ENCODE peak calls at places on chromosomes 11 and 22, in six cellular contexts. One of them, this sample, is unnamed.

GRCh38 chr22:29704528-29705285 is 15.1 kb upstream of the CABP7 start:
- DNase-seq in stromal cell of bone marrow: peak; percentile 16
- DNase-seq in GOT3: no peak
- DNase-seq in lower lobe of right lung: no peak
- DNase-seq in CD4-positive, CD25-positive, alpha-beta regulatory T cell: no peak
- DNase-seq in stimulated activated CD4-positive, alpha-beta T cell treated with anti-CD3 and anti-CD28 coated beads, Interleukin-15, amount 100 ng/mL, for 1 hour: no peak
- DNase-seq in this sample: no peak

GRCh38 chr11:4464216-4465159 is 15.4 kb downstream of the OR52K2 start:
- DNase-seq in stromal cell of bone marrow: no peak
- DNase-seq in GOT3: no peak
- DNase-seq in lower lobe of right lung: no peak
- DNase-seq in CD4-positive, CD25-positive, alpha-beta regulatory T cell: peak; percentile 18
- DNase-seq in stimulated activated CD4-positive, alpha-beta T cell treated with anti-CD3 and anti-CD28 coated beads, Interleukin-15, amount 100 ng/mL, for 1 hour: no peak
- DNase-seq in this sample: no peak

GRCh38 chr11:61509058-61510029 is 795 bp downstream of the LRRC10B start:
- DNase-seq in stromal cell of bone marrow: peak; percentile 36
- DNase-seq in GOT3: no peak
- DNase-seq in lower lobe of right lung: peak; percentile 76
- DNase-seq in CD4-positive, CD25-positive, alpha-beta regulatory T cell: peak; percentile 87
- DNase-seq in stimulated activated CD4-positive, alpha-beta T cell treated with anti-CD3 and anti-CD28 coated beads, Interleukin-15, amount 100 ng/mL, for 1 hour: peak; percentile 50
- DNase-seq in this sample: peak; percentile 89

GRCh38 chr11:6608011-6608410 is 4.0 kb downstream of the TAF10 start:
- DNase-seq in stromal cell of bone marrow: no peak
- DNase-seq in GOT3: no peak
- DNase-seq in lower lobe of right lung: no peak
- DNase-seq in CD4-positive, CD25-positive, alpha-beta regulatory T cell: no peak
- DNase-seq in stimulated activated CD4-positive, alpha-beta T cell treated with anti-CD3 and anti-CD28 coated beads, Interleukin-15, amount 100 ng/mL, for 1 hour: no peak
- DNase-seq in this sample: peak; percentile 75

GRCh38 chr11:61682093-61682732 is 2.0 kb downstream of the DAGLA start:
- DNase-seq in stromal cell of bone marrow: no peak
- DNase-seq in GOT3: no peak
- DNase-seq in lower lobe of right lung: no peak
- DNase-seq in CD4-positive, CD25-positive, alpha-beta regulatory T cell: no peak
- DNase-seq in stimulated activated CD4-positive, alpha-beta T cell treated with anti-CD3 and anti-CD28 coated beads, Interleukin-15, amount 100 ng/mL, for 1 hour: no peak
- DNase-seq in this sample: no peak

GRCh38 chr11:1983601-1983961 is 14.1 kb downstream of the H19 start:
- DNase-seq in stromal cell of bone marrow: no peak
- DNase-seq in GOT3: no peak
- DNase-seq in lower lobe of right lung: peak; percentile 10
- DNase-seq in CD4-positive, CD25-positive, alpha-beta regulatory T cell: no peak
- DNase-seq in stimulated activated CD4-positive, alpha-beta T cell treated with anti-CD3 and anti-CD28 coated beads, Interleukin-15, amount 100 ng/mL, for 1 hour: no peak
- DNase-seq in this sample: no peak

GRCh38 chr11:35677904-35678303 is 15.3 kb downstream of the TRIM44 start:
- DNase-seq in stromal cell of bone marrow: no peak
- DNase-seq in GOT3: no peak
- DNase-seq in lower lobe of right lung: no peak
- DNase-seq in CD4-positive, CD25-positive, alpha-beta regulatory T cell: no peak
- DNase-seq in stimulated activated CD4-positive, alpha-beta T cell treated with anti-CD3 and anti-CD28 coated beads, Interleukin-15, amount 100 ng/mL, for 1 hour: no peak
- DNase-seq in this sample: no peak

GRCh38 chr11:62108017-62108750 is 15.6 kb upstream of the INCENP start:
- DNase-seq in stromal cell of bone marrow: peak; percentile 54
- DNase-seq in GOT3: no peak
- DNase-seq in lower lobe of right lung: no peak
- DNase-seq in CD4-positive, CD25-positive, alpha-beta regulatory T cell: peak; percentile 73
- DNase-seq in stimulated activated CD4-positive, alpha-beta T cell treated with anti-CD3 and anti-CD28 coated beads, Interleukin-15, amount 100 ng/mL, for 1 hour: no peak
- DNase-seq in this sample: peak; percentile 58

GRCh38 chr22:46754110-46754799 is 8.2 kb upstream of the TBC1D22A start:
- DNase-seq in stromal cell of bone marrow: peak; percentile 95
- DNase-seq in GOT3: peak; percentile 84
- DNase-seq in lower lobe of right lung: peak; percentile 90
- DNase-seq in CD4-positive, CD25-positive, alpha-beta regulatory T cell: no peak
- DNase-seq in stimulated activated CD4-positive, alpha-beta T cell treated with anti-CD3 and anti-CD28 coated beads, Interleukin-15, amount 100 ng/mL, for 1 hour: no peak
- DNase-seq in this sample: peak; percentile 84

GRCh38 chr22:30859714-30860095 is 108.9 kb downstream of the MORC2 start:
- DNase-seq in stromal cell of bone marrow: no peak
- DNase-seq in GOT3: no peak
- DNase-seq in lower lobe of right lung: no peak
- DNase-seq in CD4-positive, CD25-positive, alpha-beta regulatory T cell: no peak
- DNase-seq in stimulated activated CD4-positive, alpha-beta T cell treated with anti-CD3 and anti-CD28 coated beads, Interleukin-15, amount 100 ng/mL, for 1 hour: no peak
- DNase-seq in this sample: no peak

GRCh38 chr22:22927196-22927887 is 39.7 kb downstream of the IGLL5 start:
- DNase-seq in stromal cell of bone marrow: no peak
- DNase-seq in GOT3: no peak
- DNase-seq in lower lobe of right lung: no peak
- DNase-seq in CD4-positive, CD25-positive, alpha-beta regulatory T cell: no peak
- DNase-seq in stimulated activated CD4-positive, alpha-beta T cell treated with anti-CD3 and anti-CD28 coated beads, Interleukin-15, amount 100 ng/mL, for 1 hour: no peak
- DNase-seq in this sample: peak; percentile 3

GRCh38 chr11:79439430-79439892 is 1.4 kb downstream of the TENM4 start:
- DNase-seq in stromal cell of bone marrow: no peak
- DNase-seq in GOT3: no peak
- DNase-seq in lower lobe of right lung: no peak
- DNase-seq in CD4-positive, CD25-positive, alpha-beta regulatory T cell: no peak
- DNase-seq in stimulated activated CD4-positive, alpha-beta T cell treated with anti-CD3 and anti-CD28 coated beads, Interleukin-15, amount 100 ng/mL, for 1 hour: no peak
- DNase-seq in this sample: no peak

GRCh38 chr11:16791494-16791961 is 53.1 kb downstream of the C11orf58 start:
- DNase-seq in stromal cell of bone marrow: peak; percentile 91
- DNase-seq in GOT3: no peak
- DNase-seq in lower lobe of right lung: peak; percentile 68
- DNase-seq in CD4-positive, CD25-positive, alpha-beta regulatory T cell: no peak
- DNase-seq in stimulated activated CD4-positive, alpha-beta T cell treated with anti-CD3 and anti-CD28 coated beads, Interleukin-15, amount 100 ng/mL, for 1 hour: no peak
- DNase-seq in this sample: peak; percentile 67

GRCh38 chr11:61543606-61544306 is 35.2 kb downstream of the LRRC10B start:
- DNase-seq in stromal cell of bone marrow: peak; percentile 86
- DNase-seq in GOT3: peak; percentile 47
- DNase-seq in lower lobe of right lung: no peak
- DNase-seq in CD4-positive, CD25-positive, alpha-beta regulatory T cell: no peak
- DNase-seq in stimulated activated CD4-positive, alpha-beta T cell treated with anti-CD3 and anti-CD28 coated beads, Interleukin-15, amount 100 ng/mL, for 1 hour: no peak
- DNase-seq in this sample: no peak

GRCh38 chr22:36327922-36328551 is 59.7 kb downstream of the MYH9 start:
- DNase-seq in stromal cell of bone marrow: no peak
- DNase-seq in GOT3: no peak
- DNase-seq in lower lobe of right lung: no peak
- DNase-seq in CD4-positive, CD25-positive, alpha-beta regulatory T cell: no peak
- DNase-seq in stimulated activated CD4-positive, alpha-beta T cell treated with anti-CD3 and anti-CD28 coated beads, Interleukin-15, amount 100 ng/mL, for 1 hour: no peak
- DNase-seq in this sample: no peak

GRCh38 chr11:35856756-35857155 is 87.1 kb upstream of the LDLRAD3 start:
- DNase-seq in stromal cell of bone marrow: no peak
- DNase-seq in GOT3: no peak
- DNase-seq in lower lobe of right lung: no peak
- DNase-seq in CD4-positive, CD25-positive, alpha-beta regulatory T cell: no peak
- DNase-seq in stimulated activated CD4-positive, alpha-beta T cell treated with anti-CD3 and anti-CD28 coated beads, Interleukin-15, amount 100 ng/mL, for 1 hour: no peak
- DNase-seq in this sample: no peak

GRCh38 chr11:111370902-111371578 is 8.0 kb downstream of the POU2AF1 start:
- DNase-seq in stromal cell of bone marrow: no peak
- DNase-seq in GOT3: no peak
- DNase-seq in lower lobe of right lung: no peak
- DNase-seq in CD4-positive, CD25-positive, alpha-beta regulatory T cell: peak; percentile 18
- DNase-seq in stimulated activated CD4-positive, alpha-beta T cell treated with anti-CD3 and anti-CD28 coated beads, Interleukin-15, amount 100 ng/mL, for 1 hour: no peak
- DNase-seq in this sample: no peak

GRCh38 chr11:6705905-6706535 is 22.9 kb upstream of the MRPL17 start:
- DNase-seq in stromal cell of bone marrow: peak; percentile 48
- DNase-seq in GOT3: no peak
- DNase-seq in lower lobe of right lung: no peak
- DNase-seq in CD4-positive, CD25-positive, alpha-beta regulatory T cell: peak; percentile 47
- DNase-seq in stimulated activated CD4-positive, alpha-beta T cell treated with anti-CD3 and anti-CD28 coated beads, Interleukin-15, amount 100 ng/mL, for 1 hour: no peak
- DNase-seq in this sample: peak; percentile 49

GRCh38 chr22:49668402-49668801 is 159.3 kb downstream of the BRD1 start:
- DNase-seq in stromal cell of bone marrow: no peak
- DNase-seq in GOT3: no peak
- DNase-seq in lower lobe of right lung: peak; percentile 38
- DNase-seq in CD4-positive, CD25-positive, alpha-beta regulatory T cell: no peak
- DNase-seq in stimulated activated CD4-positive, alpha-beta T cell treated with anti-CD3 and anti-CD28 coated beads, Interleukin-15, amount 100 ng/mL, for 1 hour: no peak
- DNase-seq in this sample: no peak

GRCh38 chr11:64044730-64045386 is 9.1 kb downstream of the FLRT1 start:
- DNase-seq in stromal cell of bone marrow: no peak
- DNase-seq in GOT3: no peak
- DNase-seq in lower lobe of right lung: no peak
- DNase-seq in CD4-positive, CD25-positive, alpha-beta regulatory T cell: no peak
- DNase-seq in stimulated activated CD4-positive, alpha-beta T cell treated with anti-CD3 and anti-CD28 coated beads, Interleukin-15, amount 100 ng/mL, for 1 hour: no peak
- DNase-seq in this sample: no peak

GRCh38 chr11:64358907-64359711 is at the start of gene RPS6KA4:
- DNase-seq in stromal cell of bone marrow: no peak
- DNase-seq in GOT3: no peak
- DNase-seq in lower lobe of right lung: peak; percentile 74
- DNase-seq in CD4-positive, CD25-positive, alpha-beta regulatory T cell: peak; percentile 66
- DNase-seq in stimulated activated CD4-positive, alpha-beta T cell treated with anti-CD3 and anti-CD28 coated beads, Interleukin-15, amount 100 ng/mL, for 1 hour: peak; percentile 52
- DNase-seq in this sample: peak; percentile 91

GRCh38 chr11:117443269-117444186 is 115.9 kb downstream of the CEP164 start:
- DNase-seq in stromal cell of bone marrow: no peak
- DNase-seq in GOT3: no peak
- DNase-seq in lower lobe of right lung: no peak
- DNase-seq in CD4-positive, CD25-positive, alpha-beta regulatory T cell: no peak
- DNase-seq in stimulated activated CD4-positive, alpha-beta T cell treated with anti-CD3 and anti-CD28 coated beads, Interleukin-15, amount 100 ng/mL, for 1 hour: no peak
- DNase-seq in this sample: peak; percentile 74

GRCh38 chr11:111730871-111731591 is 35.2 kb downstream of the PPP2R1B start:
- DNase-seq in stromal cell of bone marrow: peak; percentile 43
- DNase-seq in GOT3: no peak
- DNase-seq in lower lobe of right lung: no peak
- DNase-seq in CD4-positive, CD25-positive, alpha-beta regulatory T cell: no peak
- DNase-seq in stimulated activated CD4-positive, alpha-beta T cell treated with anti-CD3 and anti-CD28 coated beads, Interleukin-15, amount 100 ng/mL, for 1 hour: no peak
- DNase-seq in this sample: no peak

GRCh38 chr11:128948583-128948982 is 5.9 kb upstream of the TP53AIP1 start:
- DNase-seq in stromal cell of bone marrow: no peak
- DNase-seq in GOT3: no peak
- DNase-seq in lower lobe of right lung: no peak
- DNase-seq in CD4-positive, CD25-positive, alpha-beta regulatory T cell: no peak
- DNase-seq in stimulated activated CD4-positive, alpha-beta T cell treated with anti-CD3 and anti-CD28 coated beads, Interleukin-15, amount 100 ng/mL, for 1 hour: no peak
- DNase-seq in this sample: no peak

GRCh38 chr22:30490399-30490798 is 15.1 kb downstream of the SEC14L4 start:
- DNase-seq in stromal cell of bone marrow: no peak
- DNase-seq in GOT3: no peak
- DNase-seq in lower lobe of right lung: peak; percentile 46
- DNase-seq in CD4-positive, CD25-positive, alpha-beta regulatory T cell: no peak
- DNase-seq in stimulated activated CD4-positive, alpha-beta T cell treated with anti-CD3 and anti-CD28 coated beads, Interleukin-15, amount 100 ng/mL, for 1 hour: no peak
- DNase-seq in this sample: peak; percentile 21

GRCh38 chr11:84381666-84382065 is 1095.5 kb upstream of the CCDC90B start:
- DNase-seq in stromal cell of bone marrow: no peak
- DNase-seq in GOT3: no peak
- DNase-seq in lower lobe of right lung: no peak
- DNase-seq in CD4-positive, CD25-positive, alpha-beta regulatory T cell: no peak
- DNase-seq in stimulated activated CD4-positive, alpha-beta T cell treated with anti-CD3 and anti-CD28 coated beads, Interleukin-15, amount 100 ng/mL, for 1 hour: no peak
- DNase-seq in this sample: peak; percentile 58

GRCh38 chr11:89477175-89477574 is 14.0 kb downstream of the NOX4 start:
- DNase-seq in stromal cell of bone marrow: no peak
- DNase-seq in GOT3: no peak
- DNase-seq in lower lobe of right lung: no peak
- DNase-seq in CD4-positive, CD25-positive, alpha-beta regulatory T cell: no peak
- DNase-seq in stimulated activated CD4-positive, alpha-beta T cell treated with anti-CD3 and anti-CD28 coated beads, Interleukin-15, amount 100 ng/mL, for 1 hour: no peak
- DNase-seq in this sample: peak; percentile 9

GRCh38 chr11:115716080-115716479 is 211.9 kb upstream of the CADM1 start:
- DNase-seq in stromal cell of bone marrow: no peak
- DNase-seq in GOT3: no peak
- DNase-seq in lower lobe of right lung: no peak
- DNase-seq in CD4-positive, CD25-positive, alpha-beta regulatory T cell: no peak
- DNase-seq in stimulated activated CD4-positive, alpha-beta T cell treated with anti-CD3 and anti-CD28 coated beads, Interleukin-15, amount 100 ng/mL, for 1 hour: no peak
- DNase-seq in this sample: no peak

GRCh38 chr11:66951927-66952337 is 6.3 kb downstream of the PC start:
- DNase-seq in stromal cell of bone marrow: no peak
- DNase-seq in GOT3: no peak
- DNase-seq in lower lobe of right lung: no peak
- DNase-seq in CD4-positive, CD25-positive, alpha-beta regulatory T cell: no peak
- DNase-seq in stimulated activated CD4-positive, alpha-beta T cell treated with anti-CD3 and anti-CD28 coated beads, Interleukin-15, amount 100 ng/mL, for 1 hour: no peak
- DNase-seq in this sample: no peak

GRCh38 chr11:2975594-2975993 is 16.5 kb downstream of the NAP1L4 start:
- DNase-seq in stromal cell of bone marrow: no peak
- DNase-seq in GOT3: no peak
- DNase-seq in lower lobe of right lung: no peak
- DNase-seq in CD4-positive, CD25-positive, alpha-beta regulatory T cell: peak; percentile 74
- DNase-seq in stimulated activated CD4-positive, alpha-beta T cell treated with anti-CD3 and anti-CD28 coated beads, Interleukin-15, amount 100 ng/mL, for 1 hour: no peak
- DNase-seq in this sample: peak; percentile 66

GRCh38 chr11:27524155-27524554 is 17.6 kb upstream of the LIN7C start:
- DNase-seq in stromal cell of bone marrow: peak; percentile 44
- DNase-seq in GOT3: no peak
- DNase-seq in lower lobe of right lung: no peak
- DNase-seq in CD4-positive, CD25-positive, alpha-beta regulatory T cell: no peak
- DNase-seq in stimulated activated CD4-positive, alpha-beta T cell treated with anti-CD3 and anti-CD28 coated beads, Interleukin-15, amount 100 ng/mL, for 1 hour: no peak
- DNase-seq in this sample: peak; percentile 73

GRCh38 chr11:44564198-44564597 is 1.3 kb upstream of the CD82 start:
- DNase-seq in stromal cell of bone marrow: no peak
- DNase-seq in GOT3: no peak
- DNase-seq in lower lobe of right lung: no peak
- DNase-seq in CD4-positive, CD25-positive, alpha-beta regulatory T cell: no peak
- DNase-seq in stimulated activated CD4-positive, alpha-beta T cell treated with anti-CD3 and anti-CD28 coated beads, Interleukin-15, amount 100 ng/mL, for 1 hour: no peak
- DNase-seq in this sample: no peak

This sample was measured in trophoblast cell.